ENCODE peak calls at places on chromosomes 2 and 18, in eight cellular contexts. A is stimulated activated CD4-positive, alpha-beta T cell treated with anti-CD3 and anti-CD28 coated beads, TNF-alpha, amount 100 ng/mL, for 48 hours; T is GM13977; J is dermis blood vessel endothelial cell; D is left cardiac atrium; Q is CD4-positive, alpha-beta T cell; R is hippocampal formation; S is NCI-H82. K is an unnamed sample.

GRCh38 chr2:216761119-216761518 is 65.8 kb upstream of the IGFBP5 start:
- DNase-seq in A (no peak), T (no peak), J (no peak), D (no peak), Q (no peak), R (no peak), S (no peak), K (no peak)

GRCh38 chr2:117551858-117552257 is 262.6 kb upstream of the DDX18 start:
- DNase-seq in A (no peak), T (no peak), J (no peak), D (no peak), Q (no peak), R (no peak), S (no peak), K (no peak)

GRCh38 chr2:239223330-239224248 is 177.2 kb downstream of the HDAC4 start:
- DNase-seq in A (no peak), T (no peak), J (no peak), D (peak; percentile 55), Q (no peak), R (peak; percentile 69), S (no peak), K (no peak)

GRCh38 chr2:118860506-118860905 is 13.1 kb upstream of the EN1 start:
- DNase-seq in A (no peak), T (no peak), J (no peak), D (no peak), Q (no peak), R (no peak), S (no peak), K (no peak)

GRCh38 chr18:23920054-23920453 is 94.5 kb upstream of the TTC39C start:
- DNase-seq in A (no peak), T (no peak), J (no peak), D (no peak), Q (no peak), R (no peak), S (no peak), K (no peak)

GRCh38 chr18:69408522-69408921 is 7.8 kb downstream of the DOK6 start:
- DNase-seq in A (no peak), T (no peak), J (no peak), D (no peak), Q (no peak), R (no peak), S (no peak), K (no peak)

GRCh38 chr2:66714651-66715050 is 279.7 kb downstream of the MEIS1 start:
- DNase-seq in A (no peak), T (no peak), J (no peak), D (no peak), Q (no peak), R (no peak), S (no peak), K (no peak)

GRCh38 chr18:62505669-62506494 is 16.9 kb upstream of the ZCCHC2 start:
- DNase-seq in A (no peak), T (peak; percentile 74), J (peak; percentile 55), D (no peak), Q (no peak), R (no peak), S (no peak), K (no peak)

GRCh38 chr2:216274194-216274593 is 98.1 kb downstream of the MARCHF4 start:
- DNase-seq in A (no peak), T (no peak), J (no peak), D (no peak), Q (no peak), R (no peak), S (no peak), K (no peak)

GRCh38 chr18:41881285-41881684 is 73.7 kb upstream of the PIK3C3 start:
- DNase-seq in A (no peak), T (no peak), J (no peak), D (no peak), Q (no peak), R (no peak), S (peak; percentile 11), K (no peak)

GRCh38 chr2:168312036-168312822 is 64.8 kb upstream of the STK39 start:
- DNase-seq in A (no peak), T (no peak), J (no peak), D (no peak), Q (no peak), R (no peak), S (no peak), K (no peak)

GRCh38 chr2:239283288-239283945 is 117.4 kb downstream of the HDAC4 start:
- DNase-seq in A (no peak), T (no peak), J (no peak), D (peak; percentile 13), Q (no peak), R (no peak), S (no peak), K (no peak)

GRCh38 chr2:177767768-177768167 is 304.8 kb downstream of the PDE11A start:
- DNase-seq in A (no peak), T (no peak), J (no peak), D (no peak), Q (no peak), R (peak; percentile 1), S (peak; percentile 23), K (no peak)

GRCh38 chr2:39696838-39697237 is 31.1 kb downstream of the TMEM178A start:
- DNase-seq in A (no peak), T (no peak), J (peak; percentile 88), D (no peak), Q (no peak), R (no peak), S (peak; percentile 24), K (no peak)

GRCh38 chr2:34096552-34097171 is 497.6 kb upstream of the FAM98A start:
- DNase-seq in A (peak; percentile 30), T (peak; percentile 15), J (peak; percentile 83), D (peak; percentile 37), Q (no peak), R (peak; percentile 30), S (peak; percentile 89), K (peak; percentile 15)

GRCh38 chr18:56200381-56200831 is 438.0 kb downstream of the TXNL1 start:
- DNase-seq in A (no peak), T (no peak), J (peak; percentile 88), D (no peak), Q (no peak), R (no peak), S (no peak), K (no peak)

GRCh38 chr2:100821255-100821912 is 1.4 kb downstream of the NPAS2 start:
- DNase-seq in A (no peak), T (peak; percentile 25), J (peak; percentile 20), D (no peak), Q (no peak), R (no peak), S (no peak), K (no peak)

GRCh38 chr2:231518771-231519170 is 11.5 kb downstream of the NMUR1 start:
- DNase-seq in A (no peak), T (no peak), J (no peak), D (no peak), Q (no peak), R (no peak), S (no peak), K (no peak)

GRCh38 chr2:241724975-241725870 is 9.2 kb upstream of the D2HGDH start:
- DNase-seq in A (no peak), T (no peak), J (no peak), D (no peak), Q (no peak), R (no peak), S (no peak), K (no peak)

GRCh38 chr2:85750509-85751299 is 3.1 kb upstream of the ATOH8 start:
- DNase-seq in A (peak; percentile 36), T (peak; percentile 66), J (peak; percentile 85), D (peak; percentile 76), Q (peak; percentile 39), R (peak; percentile 73), S (peak; percentile 81), K (no peak)

GRCh38 chr2:179686718-179687342 is 174.6 kb downstream of the ZNF385B start:
- DNase-seq in A (no peak), T (no peak), J (no peak), D (no peak), Q (no peak), R (no peak), S (no peak), K (no peak)

GRCh38 chr2:42169869-42170465 is 814 bp downstream of the EML4 start:
- DNase-seq in A (no peak), T (peak; percentile 55), J (peak; percentile 13), D (no peak), Q (no peak), R (no peak), S (peak; percentile 49), K (no peak)

GRCh38 chr2:238441262-238442114 is 14.8 kb downstream of the ASB1 start:
- DNase-seq in A (no peak), T (no peak), J (peak; percentile 10), D (no peak), Q (no peak), R (no peak), S (no peak), K (no peak)

GRCh38 chr2:1935476-1935875 is 191.2 kb upstream of the PXDN start:
- DNase-seq in A (no peak), T (no peak), J (no peak), D (no peak), Q (no peak), R (no peak), S (no peak), K (no peak)

K was measured in CMK.